ENCODE peak calls at places on chromosomes 12 and 14, in seven cellular contexts. V, K, R, Y, I, D and H are unnamed samples.

GRCh38 chr14:41505491-41505890 is 101.2 kb upstream of the LRFN5 start:
- DNase-seq in D (no peak), I (no peak), R (no peak), Y (no peak), K (no peak), V (no peak), H (no peak)

GRCh38 chr14:103581954-103582703 is 19.4 kb downstream of the COA8 start:
- DNase-seq in D (no peak), R (no peak), Y (no peak), V (no peak), I (no peak), K (no peak), H (peak)

GRCh38 chr12:39931857-39932256 is 174.0 kb downstream of the SLC2A13 start:
- DNase-seq in D (no peak), Y (no peak), K (no peak), I (no peak), R (no peak), V (no peak), H (no peak)

GRCh38 chr12:78916845-78917480 is 52.4 kb downstream of the SYT1 start:
- DNase-seq in I (no peak), Y (no peak), R (no peak), K (no peak), D (no peak), V (no peak), H (no peak)

GRCh38 chr14:89563503-89563902 is 146.5 kb upstream of the FOXN3 start:
- DNase-seq in R (no peak), Y (no peak), D (no peak), K (no peak), V (no peak), I (no peak), H (no peak)

GRCh38 chr14:89748004-89748403 is 206.5 kb downstream of the EFCAB11 start:
- DNase-seq in K (no peak), D (no peak), V (peak), R (no peak), I (no peak), Y (no peak), H (no peak)

GRCh38 chr14:77023001-77023996 is 5.2 kb downstream of the IRF2BPL start:
- DNase-seq in I (peak), R (no peak), Y (peak), D (no peak), K (peak), V (peak), H (peak)

GRCh38 chr12:79737875-79738718 is 47.3 kb upstream of the PAWR start:
- DNase-seq in D (no peak), K (peak), Y (peak), V (peak), R (no peak), I (no peak), H (peak)

GRCh38 chr14:104504172-104504735 is 75.3 kb upstream of the C14orf180 start:
- DNase-seq in I (no peak), V (no peak), K (no peak), R (no peak), D (no peak), Y (no peak), H (no peak)

GRCh38 chr12:12938541-12938940 is 13.4 kb downstream of the GPRC5D start:
- DNase-seq in R (no peak), Y (no peak), I (no peak), D (no peak), V (no peak), K (no peak), H (no peak)

GRCh38 chr12:101857043-101857558 is 20.3 kb upstream of the DRAM1 start:
- DNase-seq in Y (no peak), V (no peak), R (no peak), K (no peak), I (no peak), D (no peak), H (no peak)

GRCh38 chr14:75636100-75636692 is 24.5 kb downstream of the ERG28 start:
- DNase-seq in D (no peak), Y (no peak), V (no peak), K (no peak), I (no peak), R (no peak), H (no peak)

GRCh38 chr14:67004521-67004920 is 184.7 kb upstream of the GARIN2 start:
- DNase-seq in R (no peak), V (no peak), D (no peak), K (no peak), I (no peak), Y (no peak), H (no peak)